ENCODE peak calls at places on chromosomes 3 and 15, in four cellular contexts. L is tibial nerve, I is ovary, A is psoas muscle. P is an unnamed sample.
A peak's percentile ranks its signal among the peaks of the same experiment; 100 is the strongest.

GRCh38 chr3:157526036-157526435 is 22.8 kb upstream of the VEPH1 start:
- DNase-seq in A (no peak), L (no peak), I (no peak), P (no peak)

GRCh38 chr3:25957026-25957425 is 167.1 kb downstream of the OXSM start:
- DNase-seq in L (no peak), I (no peak), A (no peak), P (no peak)

GRCh38 chr3:47086071-47086470 is 77.8 kb downstream of the SETD2 start:
- DNase-seq in I (no peak), A (no peak), L (no peak), P (no peak)

GRCh38 chr3:139448104-139448503 is 28.2 kb downstream of the RBP2 start:
- DNase-seq in A (no peak), I (no peak), L (no peak), P (no peak)

GRCh38 chr15:80121546-80121945 is 31.3 kb upstream of the FAH start:
- DNase-seq in L (no peak), I (no peak), A (no peak), P (no peak)

GRCh38 chr15:101505610-101506337 is 16.3 kb upstream of the PCSK6 start:
- DNase-seq in A (no peak), I (no peak), L (no peak), P (no peak)

GRCh38 chr3:60304103-60304502 is 947.1 kb downstream of the FHIT start:
- DNase-seq in I (no peak), L (no peak), A (no peak), P (no peak)

GRCh38 chr3:128734523-128735189 is 8.7 kb downstream of the RAB7A start:
- DNase-seq in L (no peak), I (no peak), A (no peak), P (no peak)

GRCh38 chr15:26051771-26052685 is 188.9 kb upstream of the ATP10A start:
- DNase-seq in I (no peak), A (peak; percentile 49), L (no peak), P (no peak)

GRCh38 chr3:112074616-112075497 is 11.3 kb upstream of the C3orf52 start:
- DNase-seq in A (no peak), I (no peak), L (no peak), P (no peak)

GRCh38 chr3:63067999-63068645 is 192.9 kb upstream of the CADPS start:
- DNase-seq in L (no peak), A (no peak), I (no peak), P (no peak)

GRCh38 chr3:157104928-157105652 is 54.9 kb downstream of the CCNL1 start:
- DNase-seq in I (no peak), L (no peak), A (no peak), P (no peak)

GRCh38 chr15:63003836-63004610 is 38.5 kb upstream of the TPM1 start:
- DNase-seq in L (no peak), A (peak; percentile 62), I (no peak), P (no peak)

GRCh38 chr15:62976301-62976842 is 66.2 kb upstream of the TPM1 start:
- DNase-seq in I (no peak), L (no peak), A (no peak), P (no peak)

GRCh38 chr15:25182098-25182478 is 227.3 kb downstream of the SNRPN start:
- DNase-seq in A (no peak), L (no peak), I (no peak), P (no peak)

GRCh38 chr3:184039414-184039813 is 7.9 kb downstream of the HTR3D start:
- DNase-seq in L (no peak), A (no peak), I (no peak), P (no peak)

GRCh38 chr3:12393894-12394293 is 90.4 kb upstream of the TSEN2 start:
- DNase-seq in A (no peak), L (no peak), I (no peak), P (no peak)

GRCh38 chr15:26178821-26179220 is 315.7 kb upstream of the ATP10A start:
- DNase-seq in L (no peak), I (no peak), A (no peak), P (no peak)

GRCh38 chr15:37253877-37254276 is 153.5 kb upstream of the MEIS2 start:
- DNase-seq in A (no peak), L (no peak), I (no peak), P (no peak)

GRCh38 chr3:181739628-181740027 is 27.9 kb downstream of the SOX2 start:
- DNase-seq in L (no peak), A (no peak), I (no peak), P (no peak)

GRCh38 chr15:101104186-101104585 is 147.7 kb downstream of the CHSY1 start:
- DNase-seq in L (no peak), A (peak; percentile 2), I (no peak), P (no peak)

GRCh38 chr3:58422756-58423324 is 10.8 kb downstream of the PDHB start:
- DNase-seq in L (no peak), A (no peak), I (no peak), P (no peak)

GRCh38 chr3:182484682-182485081 is 308.6 kb upstream of the ATP11B start:
- DNase-seq in A (no peak), L (no peak), I (no peak), P (no peak)

GRCh38 chr15:95025924-95026728 is 794.8 kb downstream of the MCTP2 start:
- DNase-seq in I (peak; percentile 11), L (peak; percentile 59), A (no peak), P (no peak)

GRCh38 chr3:152328841-152329240 is 60.1 kb downstream of the MBNL1 start:
- DNase-seq in L (no peak), I (no peak), A (no peak), P (no peak)

GRCh38 chr3:128457918-128458317 is 8.8 kb downstream of the DNAJB8 start:
- DNase-seq in I (no peak), A (no peak), L (no peak), P (no peak)

GRCh38 chr15:54101664-54102270 is 123.5 kb downstream of the UNC13C start:
- DNase-seq in I (no peak), A (no peak), L (no peak), P (no peak)

GRCh38 chr15:31296304-31297220 is 30.1 kb upstream of the KLF13 start:
- DNase-seq in A (no peak), I (no peak), L (peak; percentile 9), P (no peak)

GRCh38 chr3:76873509-76874242 is 166.2 kb upstream of the ROBO2 start:
- DNase-seq in A (no peak), I (no peak), L (no peak), P (no peak)

GRCh38 chr3:32406481-32407408 is 15.1 kb downstream of the CMTM7 start:
- DNase-seq in I (no peak), A (no peak), L (no peak), P (no peak)

GRCh38 chr15:59879506-59879905 is 124.6 kb upstream of the FOXB1 start:
- DNase-seq in L (no peak), A (no peak), I (no peak), P (no peak)
- H3K27ac ChIP-seq in L (no peak overlapping the region), A (no peak overlapping the region), I (no peak overlapping the region), P (no peak overlapping the region)

GRCh38 chr15:67816668-67817067 is 8.6 kb upstream of the SKOR1 start:
- DNase-seq in A (no peak), L (no peak), I (no peak), P (no peak)
- H3K27me3 ChIP-seq in A (no peaks in the 10 kb centered on the region), L (peaks cover 79% of the 10 kb centered on the region), I (peaks cover 5% of the 10 kb centered on the region), P (peaks cover 24% of the 10 kb centered on the region)

DNA sequence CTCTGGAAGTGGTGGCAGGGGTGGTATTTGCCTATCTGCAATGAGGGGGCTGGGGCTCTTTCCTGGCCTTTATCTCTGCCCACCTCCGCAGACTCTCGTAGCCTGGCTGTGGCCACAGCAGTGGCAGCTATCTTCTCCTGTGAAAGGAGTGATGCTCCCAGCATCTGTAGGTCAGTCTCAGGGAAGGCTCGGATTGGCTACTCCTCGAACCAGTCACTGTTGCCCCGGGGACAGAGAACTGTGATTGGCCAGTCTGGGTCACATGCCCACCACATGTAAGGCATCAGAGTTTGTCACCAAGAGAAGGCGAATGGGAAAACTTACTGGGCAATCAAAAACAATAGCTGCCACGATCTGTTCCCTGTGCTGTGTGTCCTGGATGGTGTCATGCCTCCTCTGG is 30.1 kb upstream of the FGD5 start:
- DNase-seq in I (no peak), L (no peak), A (no peak), P (no peak)
- TF ChIP-seq CTCF in I (no peak), L (no peak), A (no peak), P (no peak)

DNA sequence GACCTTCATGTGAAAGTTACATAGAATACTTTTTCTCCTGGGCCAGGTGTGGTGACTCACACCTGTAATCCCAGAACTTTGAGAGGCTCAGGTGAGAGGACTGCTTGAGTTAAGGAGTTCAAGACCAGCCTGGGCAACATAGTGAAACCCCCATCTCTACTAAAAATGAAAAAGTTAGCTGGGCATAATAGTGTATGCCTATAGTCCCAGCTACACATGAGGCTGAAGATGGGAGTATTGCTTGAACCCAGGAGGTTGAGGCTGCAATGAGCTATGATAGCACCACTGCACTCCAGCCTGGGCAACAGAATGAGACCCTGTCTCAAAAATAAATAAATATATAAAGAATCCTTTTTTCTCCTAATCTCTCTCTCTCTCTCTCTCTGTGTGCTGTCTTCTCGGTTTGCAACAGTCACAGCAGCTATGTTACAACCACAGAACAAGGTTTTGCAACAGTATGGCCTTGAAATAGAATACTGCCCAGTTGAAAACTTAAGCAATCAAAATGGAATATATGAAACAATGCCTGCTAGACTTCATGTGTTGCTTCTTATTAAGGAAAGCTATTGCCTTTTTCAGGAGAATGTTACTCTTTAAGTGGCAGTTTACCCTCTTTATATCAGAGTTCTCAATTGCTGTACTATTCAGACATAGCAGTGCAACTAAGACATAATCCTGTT is 12.3 kb upstream of the DENND4A start:
- DNase-seq in A (no peak), I (no peak), L (no peak), P (no peak)
- H3K27ac ChIP-seq in A (peak overlapping the region; percentile 70), I (no peak overlapping the region), L (no peak overlapping the region), P (no peak overlapping the region)